ENCODE peak calls at places on chromosomes 16 and 17, in ten cellular contexts. U is brain microvascular endothelial cell; T is dermis blood vessel endothelial cell; E is ascending aorta; R is T1000; N is stimulated activated CD4-positive, alpha-beta T cell treated with anti-CD3 and anti-CD28 coated beads, TNF-alpha, amount 100 ng/mL, for 48 hours; F is EL; V is astrocyte of the hippocampus; H is fibroblast of the conjunctiva; X is occipital lobe. P is an unnamed sample.

GRCh38 chr16:71896688-71897368 is 1.5 kb downstream of the IST1 start:
- DNase-seq in U (no peak), T (no peak), E (no peak), R (no peak), N (no peak), F (no peak), V (no peak), H (no peak), X (no peak), P (no peak)

GRCh38 chr16:55717326-55717725 is 61.5 kb downstream of the SLC6A2 start:
- DNase-seq in U (no peak), T (no peak), E (no peak), R (no peak), N (no peak), F (no peak), V (no peak), H (no peak), X (no peak), P (no peak)

GRCh38 chr17:15981208-15981607 is 18.3 kb downstream of the ZSWIM7 start:
- DNase-seq in U (no peak), T (no peak), E (no peak), R (no peak), N (no peak), F (no peak), V (no peak), H (no peak), X (no peak), P (no peak)

GRCh38 chr17:76879691-76880090 is 11.5 kb downstream of the MGAT5B start:
- DNase-seq in U (no peak), T (no peak), E (no peak), R (no peak), N (no peak), F (no peak), V (no peak), H (no peak), X (no peak), P (no peak)

GRCh38 chr17:9273334-9274118 is 252.2 kb downstream of the NTN1 start:
- DNase-seq in U (no peak), T (no peak), E (no peak), R (no peak), N (no peak), F (no peak), V (no peak), H (no peak), X (peak), P (no peak)

GRCh38 chr16:84738255-84739038 is 38.6 kb downstream of the USP10 start:
- DNase-seq in U (peak), T (peak), E (peak), R (peak), N (peak), F (peak), V (peak), H (peak), X (peak), P (peak)

GRCh38 chr17:48326311-48326710 is 103.7 kb downstream of the SKAP1 start:
- DNase-seq in U (no peak), T (no peak), E (no peak), R (no peak), N (no peak), F (no peak), V (no peak), H (no peak), X (no peak), P (no peak)

GRCh38 chr16:1437606-1438005 is 6.7 kb downstream of the PERCC1 start:
- DNase-seq in U (no peak), T (no peak), E (no peak), R (no peak), N (no peak), F (no peak), V (no peak), H (no peak), X (no peak), P (no peak)

GRCh38 chr16:56113223-56113622 is 78.1 kb upstream of the GNAO1 start:
- DNase-seq in U (no peak), T (no peak), E (no peak), R (no peak), N (no peak), F (no peak), V (no peak), H (no peak), X (no peak), P (no peak)

GRCh38 chr17:1720856-1721386 is 3.6 kb upstream of the WDR81 start:
- DNase-seq in U (peak), T (peak), E (no peak), R (no peak), N (peak), F (peak), V (peak), H (no peak), X (no peak), P (no peak)

GRCh38 chr17:77770331-77771105 is 188.0 kb upstream of the TNRC6C start:
- DNase-seq in U (peak), T (no peak), E (no peak), R (no peak), N (no peak), F (peak), V (peak), H (no peak), X (no peak), P (no peak)

GRCh38 chr17:66580601-66581385 is 254.1 kb upstream of the CACNG5 start:
- DNase-seq in U (no peak), T (peak), E (no peak), R (no peak), N (no peak), F (peak), V (no peak), H (peak), X (no peak), P (peak)

GRCh38 chr17:43986225-43986981 is 18.0 kb upstream of the NAGS start:
- DNase-seq in U (no peak), T (no peak), E (no peak), R (no peak), N (no peak), F (no peak), V (no peak), H (no peak), X (peak), P (no peak)

GRCh38 chr16:69223882-69224281 is 36.9 kb downstream of the SNTB2 start:
- DNase-seq in U (no peak), T (peak), E (no peak), R (no peak), N (no peak), F (peak), V (no peak), H (no peak), X (no peak), P (no peak)

GRCh38 chr16:2224183-2224486 is 744 bp downstream of the E4F1 start:
- DNase-seq in U (peak), T (no peak), E (no peak), R (no peak), N (no peak), F (no peak), V (no peak), H (no peak), X (no peak), P (no peak)

GRCh38 chr16:8751481-8752311 is 45.7 kb downstream of the TMEM186 start:
- DNase-seq in U (peak), T (peak), E (no peak), R (no peak), N (no peak), F (peak), V (peak), H (peak), X (no peak), P (peak)

GRCh38 chr16:86248325-86248905 is 261.9 kb upstream of the FOXF1 start:
- DNase-seq in U (no peak), T (no peak), E (no peak), R (no peak), N (no peak), F (no peak), V (no peak), H (no peak), X (no peak), P (no peak)

GRCh38 chr17:60712675-60713074 is 35.0 kb downstream of the BCAS3 start:
- DNase-seq in U (no peak), T (no peak), E (no peak), R (no peak), N (no peak), F (no peak), V (no peak), H (no peak), X (no peak), P (no peak)

GRCh38 chr16:84715854-84716253 is 16.1 kb downstream of the USP10 start:
- DNase-seq in U (no peak), T (no peak), E (no peak), R (no peak), N (no peak), F (no peak), V (no peak), H (no peak), X (no peak), P (no peak)

GRCh38 chr17:28953444-28954118 is 2.3 kb upstream of the PHF12 start:
- DNase-seq in U (peak), T (peak), E (no peak), R (no peak), N (no peak), F (peak), V (peak), H (no peak), X (no peak), P (no peak)

GRCh38 chr16:29230671-29231091 is 175.8 kb downstream of the NPIPB11 start:
- DNase-seq in U (no peak), T (no peak), E (peak), R (no peak), N (no peak), F (no peak), V (peak), H (no peak), X (no peak), P (peak)

GRCh38 chr16:85724126-85724879 is 26.6 kb downstream of the C16orf74 start:
- DNase-seq in U (no peak), T (no peak), E (no peak), R (no peak), N (no peak), F (no peak), V (no peak), H (no peak), X (no peak), P (no peak)

GRCh38 chr17:67546578-67547527 is 169.8 kb downstream of the PITPNC1 start:
- DNase-seq in U (peak), T (peak), E (peak), R (no peak), N (no peak), F (no peak), V (peak), H (no peak), X (no peak), P (peak)

GRCh38 chr16:82700541-82701240 is 73.9 kb downstream of the CDH13 start:
- DNase-seq in U (peak), T (peak), E (no peak), R (no peak), N (no peak), F (peak), V (peak), H (no peak), X (no peak), P (peak)

GRCh38 chr16:1526608-1527555 is 6.6 kb upstream of the TMEM204 start:
- DNase-seq in U (no peak), T (peak), E (no peak), R (no peak), N (no peak), F (no peak), V (no peak), H (no peak), X (no peak), P (no peak)

GRCh38 chr16:67443299-67443698 is 12.4 kb downstream of the HSD11B2 start:
- DNase-seq in U (no peak), T (no peak), E (peak), R (no peak), N (no peak), F (no peak), V (no peak), H (peak), X (no peak), P (no peak)

GRCh38 chr16:14672403-14672971 is 21.6 kb downstream of the PLA2G10 start:
- DNase-seq in U (no peak), T (no peak), E (no peak), R (no peak), N (no peak), F (no peak), V (no peak), H (no peak), X (no peak), P (no peak)

GRCh38 chr17:43356999-43357398 is 41.8 kb upstream of the ARL4D start:
- DNase-seq in U (peak), T (peak), E (peak), R (peak), N (no peak), F (peak), V (peak), H (peak), X (no peak), P (peak)

GRCh38 chr16:50313596-50314483 is 47.5 kb downstream of the ADCY7 start:
- DNase-seq in U (peak), T (peak), E (peak), R (no peak), N (peak), F (no peak), V (no peak), H (no peak), X (peak), P (no peak)

GRCh38 chr17:45131616-45132301 is 556 bp downstream of the PLCD3 start:
- DNase-seq in U (no peak), T (peak), E (peak), R (peak), N (no peak), F (peak), V (peak), H (no peak), X (no peak), P (peak)

GRCh38 chr17:17749921-17750320 is 68.7 kb downstream of the RAI1 start:
- DNase-seq in U (peak), T (peak), E (peak), R (no peak), N (no peak), F (peak), V (peak), H (peak), X (peak), P (peak)

GRCh38 chr17:78329263-78330059 is 30.4 kb downstream of the SOCS3 start:
- DNase-seq in U (peak), T (peak), E (no peak), R (peak), N (no peak), F (peak), V (peak), H (no peak), X (no peak), P (peak)

GRCh38 chr16:9503251-9503986 is 412.0 kb downstream of the HAPSTR1 start:
- DNase-seq in U (no peak), T (no peak), E (no peak), R (no peak), N (no peak), F (no peak), V (no peak), H (no peak), X (no peak), P (no peak)

GRCh38 chr17:36755586-36755985 is 154.2 kb downstream of the MRM1 start:
- DNase-seq in U (no peak), T (peak), E (no peak), R (no peak), N (peak), F (peak), V (peak), H (no peak), X (no peak), P (peak)

GRCh38 chr16:14263011-14263410 is 191.9 kb downstream of the MRTFB start:
- DNase-seq in U (no peak), T (no peak), E (no peak), R (no peak), N (no peak), F (no peak), V (no peak), H (no peak), X (no peak), P (no peak)

GRCh38 chr16:30768583-30769181 is 6.6 kb downstream of the RNF40 start:
- DNase-seq in U (no peak), T (no peak), E (no peak), R (no peak), N (no peak), F (no peak), V (no peak), H (no peak), X (no peak), P (no peak)

GRCh38 chr16:78535098-78535497 is 435.6 kb downstream of the WWOX start:
- DNase-seq in U (no peak), T (no peak), E (no peak), R (no peak), N (no peak), F (no peak), V (no peak), H (no peak), X (no peak), P (no peak)